ENCODE peak calls at places on chromosomes 16 and 17, in seven cellular contexts. I is PC-3, X is HCT116, M is MM.1S, P is GM23338, H is hepatocyte, O is PC-9. F is an unnamed sample. For H3K9me2, the result is how much of the 10 kb centered on the place peaks cover.

GRCh38 chr16:57329718-57330327 is 28.8 kb upstream of the CCL22 start:
- DNase-seq in X (no peak), H (no peak), O (no peak), I (no peak), M (no peak), P (no peak), F (no peak)

GRCh38 chr16:89982318-89982717 is 33.8 kb downstream of the DEF8 start:
- DNase-seq in P (no peak), M (no peak), X (no peak), O (no peak), I (no peak), H (no peak), F (no peak)

GRCh38 chr16:47073223-47074155 is 70.3 kb downstream of the NETO2 start:
- DNase-seq in M (peak), H (no peak), X (no peak), O (no peak), P (no peak), I (no peak), F (no peak)

GRCh38 chr17:33725675-33726271 is 432.7 kb upstream of the ASIC2 start:
- DNase-seq in I (peak), H (peak), O (no peak), P (peak), X (no peak), M (peak), F (peak)

GRCh38 chr16:66750279-66751134 is 902 bp downstream of the DYNC1LI2 start:
- DNase-seq in I (no peak), O (no peak), M (no peak), H (peak), P (no peak), X (no peak), F (peak)

GRCh38 chr16:24146523-24146922 is 109.6 kb upstream of the CACNG3 start:
- DNase-seq in M (no peak), P (no peak), I (no peak), O (no peak), H (peak), X (no peak), F (no peak)

GRCh38 chr17:65536573-65537342 is 24.7 kb downstream of the AXIN2 start:
- DNase-seq in H (no peak), O (no peak), M (no peak), X (no peak), P (no peak), I (no peak), F (no peak)

GRCh38 chr16:57039148-57039812 is 49.9 kb downstream of the NLRC5 start:
- DNase-seq in M (peak), I (no peak), X (no peak), H (no peak), P (no peak), O (no peak), F (peak)

GRCh38 chr17:61285483-61286320 is 113.9 kb upstream of the TBX2 start:
- DNase-seq in M (no peak), P (peak), I (peak), H (peak), O (no peak), X (no peak), F (no peak)

GRCh38 chr16:23499801-23500200 is 10.5 kb downstream of the GGA2 start:
- DNase-seq in I (no peak), X (no peak), M (no peak), P (peak), O (no peak), H (no peak), F (peak)

GRCh38 chr16:30113031-30113710 is at the start of gene GDPD3:
- DNase-seq in I (peak), X (no peak), P (no peak), H (peak), M (no peak), O (no peak), F (no peak)

GRCh38 chr16:46711106-46711769 is 21.8 kb downstream of the ORC6 start:
- DNase-seq in M (no peak), H (no peak), O (no peak), P (no peak), X (no peak), I (no peak), F (no peak)

GRCh38 chr16:58644108-58644507 is 14.5 kb upstream of the CNOT1 start:
- DNase-seq in I (no peak), M (no peak), P (no peak), O (no peak), H (no peak), X (no peak), F (no peak)

GRCh38 chr16:73064227-73064995 is 16.5 kb upstream of the ZFHX3 start:
- DNase-seq in O (no peak), M (no peak), I (no peak), X (no peak), H (no peak), P (peak), F (no peak)

GRCh38 chr17:82457071-82457789 is 1.3 kb upstream of the NARF start:
- DNase-seq in I (peak), M (peak), H (no peak), P (no peak), O (no peak), X (no peak), F (peak)

DNA sequence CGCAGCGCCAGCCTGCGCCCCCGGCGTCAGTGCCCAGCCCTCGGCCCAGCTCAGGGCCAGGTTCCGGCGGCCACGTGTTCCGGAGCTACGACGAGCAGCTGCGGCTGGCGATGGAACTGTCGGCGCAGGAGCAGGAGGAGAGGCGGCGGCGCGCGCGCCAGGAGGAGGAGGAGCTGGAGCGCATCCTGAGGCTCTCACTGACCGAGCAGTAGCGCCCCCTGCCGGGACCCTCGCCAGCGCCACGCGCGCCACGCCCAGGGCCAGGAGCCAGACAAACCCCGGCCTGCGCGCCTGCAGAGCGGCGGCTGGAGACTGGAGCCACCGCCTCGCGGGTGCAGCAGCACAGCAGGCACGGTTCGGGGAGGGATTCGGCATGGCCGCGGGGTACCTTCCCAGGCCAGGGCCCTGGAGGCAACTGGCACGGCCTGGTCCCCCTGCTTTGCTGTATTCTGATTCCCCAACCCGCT is 9.3 kb downstream of the CORO6 start:
- DNase-seq in H (peak), X (no peak), O (no peak), P (peak), I (no peak), M (peak), F (peak)
- TF ChIP-seq CTCF in H (peak), X (no peak), O (no peak), P (peak), I (no peak), M (peak), F (peak)

GRCh38 chr17:6415616-6416015 is 19.3 kb downstream of the AIPL1 start:
- DNase-seq in X (no peak), H (no peak), M (no peak), O (no peak), P (no peak), I (no peak), F (no peak)
- H3K9me2 ChIP-seq in X (under half), H (under half), M (under half), O (under half), P (under half), I (under half), F (under half)

DNA sequence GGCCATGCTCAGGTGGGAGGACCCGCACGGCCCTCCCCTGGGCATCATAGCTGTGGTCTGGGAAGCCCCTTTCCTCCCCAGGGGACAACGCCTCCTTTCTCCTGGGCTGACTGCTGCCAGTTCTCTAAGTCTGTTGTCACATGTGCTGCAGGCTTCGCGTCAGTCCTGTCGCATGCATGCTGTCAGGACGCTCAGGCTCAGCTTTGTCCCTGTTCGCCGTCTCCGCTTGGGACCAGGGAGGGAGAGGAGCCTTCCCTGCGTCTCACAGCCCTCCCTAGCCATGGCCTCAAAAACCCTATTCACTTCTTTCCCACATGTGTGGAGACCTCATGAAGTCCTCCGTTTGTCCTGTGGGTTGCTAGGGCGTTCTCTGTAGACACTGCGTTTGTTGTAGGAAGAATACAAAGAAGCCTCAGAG is 21.4 kb downstream of the LDHD start:
- DNase-seq in O (no peak), H (no peak), X (no peak), M (no peak), I (no peak), P (no peak), F (no peak)
- TF ChIP-seq CTCF in O (no peak), H (no peak), X (no peak), M (no peak), I (no peak), P (peak), F (no peak)

DNA sequence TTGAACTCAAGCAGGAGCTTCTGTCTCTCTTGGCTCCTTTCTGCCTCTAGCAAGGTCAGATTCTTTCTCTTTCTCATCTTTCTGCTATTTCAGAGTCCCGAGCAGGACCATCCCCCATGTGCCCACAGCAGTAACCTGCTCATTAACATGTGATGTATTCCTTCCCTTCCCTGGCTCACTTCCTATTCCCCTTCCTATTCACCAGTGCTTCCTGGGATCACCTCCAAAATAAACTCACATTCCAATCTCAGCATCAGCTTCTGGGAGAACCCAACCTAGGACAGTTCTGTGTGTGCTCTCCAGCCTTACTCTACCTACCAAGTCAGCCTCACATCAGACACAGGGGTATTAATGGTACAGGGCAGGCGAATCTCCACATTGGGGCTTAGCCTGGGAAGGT is 546.4 kb upstream of the SALL1 start:
- DNase-seq in O (no peak), H (no peak), P (no peak), M (no peak), X (no peak), I (no peak), F (no peak)
- H3K9me2 ChIP-seq in O (under half), H (under half), P (under half), M (under half), X (under half), I (under half), F (under half)

DNA sequence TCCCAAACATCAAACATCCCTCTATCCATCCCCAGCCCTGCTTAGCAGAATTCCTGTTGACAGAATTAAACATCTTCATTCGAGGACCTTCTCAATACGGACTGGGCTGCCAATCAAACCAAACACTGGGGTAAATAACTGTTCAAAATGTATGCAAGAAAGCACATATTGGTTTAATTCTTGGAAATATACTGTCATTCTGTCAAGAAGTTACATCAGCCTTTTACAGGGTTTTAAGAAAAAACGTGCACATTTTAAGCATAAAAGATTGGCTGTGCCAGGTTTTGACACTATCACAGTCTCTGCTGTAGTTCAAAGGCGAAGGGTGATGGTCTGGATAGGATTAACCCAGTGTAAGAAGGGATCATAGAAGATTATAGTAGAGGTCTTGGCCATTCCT is 25.1 kb upstream of the CCNF start:
- DNase-seq in M (no peak), X (no peak), O (no peak), H (no peak), I (no peak), P (no peak), F (no peak)
- TF ChIP-seq CTCF in M (no peak), X (no peak), O (no peak), H (no peak), I (no peak), P (no peak), F (no peak)

DNA sequence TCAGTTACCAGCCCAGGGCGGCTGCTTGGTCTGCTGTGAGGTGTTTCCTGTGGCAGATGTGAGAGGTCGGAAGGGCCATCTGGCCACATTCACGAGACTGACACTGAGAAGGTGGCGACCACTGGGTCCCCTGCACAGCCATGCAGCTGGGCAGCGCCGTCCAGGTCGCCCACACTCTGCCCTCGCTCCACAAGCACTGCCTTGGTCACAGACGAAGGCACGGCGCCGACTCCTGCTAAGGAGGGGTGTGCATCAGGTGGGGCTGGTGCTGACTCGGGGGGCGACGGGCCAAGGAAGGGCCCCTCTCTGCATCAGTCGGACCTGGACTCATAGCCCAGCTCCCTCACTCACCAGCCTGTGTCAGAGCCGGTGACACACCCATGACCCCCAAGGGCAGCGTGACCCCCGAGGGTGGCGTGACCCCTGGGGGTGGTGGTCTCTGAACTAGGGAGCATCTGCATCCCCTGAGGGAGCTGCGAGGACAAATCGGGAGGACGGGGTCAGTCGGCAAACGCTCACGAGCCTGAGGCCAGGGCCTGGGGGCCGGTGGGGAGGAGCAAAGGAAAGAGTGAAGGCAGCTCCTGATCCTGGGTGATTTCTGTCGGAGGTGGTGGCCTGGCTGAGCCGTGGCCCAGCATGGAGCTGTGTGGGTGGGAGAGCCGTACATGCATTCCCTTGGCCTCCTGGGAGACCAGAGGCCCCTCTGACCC is 30.4 kb downstream of the NME3 start:
- DNase-seq in P (no peak), X (no peak), H (no peak), M (no peak), O (no peak), I (no peak), F (no peak)
- H3K9me2 ChIP-seq in P (under half), X (under half), H (under half), M (under half), O (under half), I (under half), F (under half)

DNA sequence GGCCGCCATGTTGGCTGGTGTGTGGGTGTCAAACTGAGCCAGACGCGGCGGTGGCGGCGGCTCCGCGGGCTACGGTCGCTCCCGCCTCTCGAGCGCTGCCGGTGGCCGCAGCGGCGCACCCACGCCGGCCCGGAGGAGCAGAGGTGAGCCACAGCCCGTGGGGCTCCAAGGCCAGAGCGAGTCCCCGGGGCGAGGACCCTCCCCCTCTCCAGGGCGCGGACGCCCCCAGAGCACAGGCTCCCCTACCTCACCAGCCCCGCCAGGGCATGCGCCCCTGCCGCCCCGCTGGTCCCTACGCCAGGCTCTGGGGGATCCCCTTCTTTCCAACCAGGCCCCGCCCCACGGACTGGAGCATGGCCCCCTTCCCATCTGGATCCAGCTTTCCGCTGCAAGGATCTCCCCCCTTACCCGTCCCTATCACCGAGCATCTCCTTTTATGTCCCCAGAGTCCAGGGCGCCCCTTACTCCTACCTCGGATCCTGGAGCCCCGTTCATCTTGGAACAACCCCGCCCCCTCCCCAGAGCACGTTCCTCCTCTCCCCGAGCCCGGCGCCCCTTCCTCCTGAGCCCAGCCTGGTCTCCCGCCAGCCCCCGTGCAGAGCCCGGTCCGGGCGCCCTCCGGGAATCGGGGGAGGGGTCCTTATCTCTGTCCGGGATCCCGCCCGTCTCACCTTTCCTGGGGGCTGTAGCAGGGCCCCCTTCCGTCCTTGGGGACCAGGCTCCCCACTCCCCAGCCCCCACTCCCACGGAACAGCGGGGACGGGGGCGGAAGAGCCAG is 412 bp downstream of the EPN2 start:
- DNase-seq in H (peak), O (no peak), P (peak), X (no peak), I (no peak), M (peak), F (no peak)
- TF ChIP-seq CTCF in H (no peak), O (no peak), P (no peak), X (no peak), I (no peak), M (peak), F (peak)

DNA sequence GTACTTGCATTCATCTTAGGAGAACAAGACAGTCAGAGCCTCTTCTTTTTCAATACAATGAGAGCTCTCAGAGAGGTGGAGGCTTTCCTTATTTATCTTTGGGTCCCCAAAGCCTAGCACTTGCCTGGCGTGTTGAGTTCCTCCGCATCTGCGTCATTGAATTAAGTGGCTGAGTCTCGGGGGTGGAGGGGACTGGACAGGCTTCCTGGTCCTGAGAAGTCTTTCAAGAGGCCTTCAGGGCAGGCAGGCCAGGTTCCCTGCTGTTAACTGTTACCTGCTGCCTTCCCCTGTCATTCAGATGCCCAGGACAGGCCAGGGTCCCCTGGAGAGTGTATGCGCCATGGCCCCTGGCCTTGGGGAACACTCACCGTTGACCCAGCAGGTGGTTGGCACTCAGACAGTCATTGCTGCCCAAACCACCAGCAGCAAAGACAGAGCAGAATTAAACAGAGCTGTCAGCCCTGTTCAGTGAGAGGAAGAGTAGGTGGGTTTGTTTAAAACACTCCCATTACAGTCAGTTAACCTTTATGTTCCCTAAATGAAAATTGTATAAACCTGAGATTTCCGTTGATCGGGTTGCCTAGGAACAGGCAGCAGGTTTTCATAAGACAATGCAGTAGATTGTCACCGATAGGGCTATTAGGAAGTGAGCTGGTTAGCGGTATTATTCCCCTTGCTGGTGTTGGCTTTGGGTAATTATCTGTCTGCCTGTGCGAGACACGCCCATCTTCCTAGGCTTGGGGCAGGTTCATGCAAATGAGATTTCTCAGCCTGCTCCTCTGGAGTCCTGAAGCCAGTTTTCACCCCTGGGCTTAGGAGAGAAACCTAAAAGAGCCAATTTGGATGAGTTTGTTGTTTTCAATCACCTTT is 132.7 kb downstream of the CCDC182 start:
- DNase-seq in H (no peak), I (no peak), O (peak), P (peak), M (no peak), X (no peak), F (peak)
- H3K9me2 ChIP-seq in H (under half), I (under half), O (under half), P (under half), M (under half), X (under half), F (under half)